ENCODE peak calls at places on chromosomes 2 and 18, in five cellular contexts. V is bronchial epithelial cell; K is stimulated activated CD4-positive, alpha-beta T cell treated with anti-CD3 and anti-CD28 coated beads, Interleukin-4, amount 100 ng/mL, for 48 hours; H is NCI-H2081; B is ovary. M is an unnamed sample.

GRCh38 chr2:130728549-130729310 is at the start of gene GPR148:
- DNase-seq in H (peak), V (no peak), K (no peak), B (no peak), M (no peak)

GRCh38 chr2:179460530-179460929 is 195.9 kb upstream of the SESTD1 start:
- DNase-seq in H (no peak), V (peak), K (peak), B (no peak), M (peak)

GRCh38 chr2:101655941-101656422 is 41.5 kb upstream of the MAP4K4 start:
- DNase-seq in H (no peak), B (no peak), V (no peak), K (no peak), M (no peak)

GRCh38 chr18:79515331-79515730 is 119.6 kb downstream of the NFATC1 start:
- DNase-seq in V (no peak), K (no peak), H (no peak), B (peak), M (no peak)

GRCh38 chr2:66430195-66430905 is 4.6 kb upstream of the MEIS1 start:
- DNase-seq in H (no peak), V (no peak), B (no peak), K (no peak), M (no peak)

GRCh38 chr2:177433402-177433801 is 40.8 kb downstream of the AGPS start:
- DNase-seq in K (no peak), B (no peak), V (peak), H (no peak), M (peak)

GRCh38 chr2:55431982-55432627 is 12.4 kb upstream of the CCDC88A start:
- DNase-seq in H (no peak), V (peak), K (no peak), B (no peak), M (peak)

GRCh38 chr2:85560812-85561279 is 447 bp downstream of the GGCX start:
- DNase-seq in B (no peak), K (no peak), V (no peak), H (no peak), M (no peak)

GRCh38 chr18:3526421-3527354 is 76.7 kb downstream of the TGIF1 start:
- DNase-seq in K (no peak), B (no peak), V (peak), H (peak), M (no peak)

GRCh38 chr2:172403881-172404470 is 23.4 kb upstream of the ITGA6 start:
- DNase-seq in K (no peak), H (no peak), V (no peak), B (no peak), M (no peak)

GRCh38 chr18:54247488-54248175 is 21.7 kb upstream of the POLI start:
- DNase-seq in H (no peak), K (no peak), V (peak), B (no peak), M (peak)

GRCh38 chr2:8402222-8402621 is 279.6 kb upstream of the ID2 start:
- DNase-seq in B (no peak), H (peak), K (no peak), V (no peak), M (no peak)

GRCh38 chr2:120110062-120110362 is 97.1 kb downstream of the EPB41L5 start:
- DNase-seq in V (no peak), K (no peak), B (no peak), H (no peak), M (no peak)

GRCh38 chr2:240964854-240965295 is 33.5 kb upstream of the SNED1 start:
- DNase-seq in K (no peak), B (peak), H (no peak), V (no peak), M (no peak)

GRCh38 chr2:26203091-26203490 is 30.2 kb downstream of the GAREM2 start:
- DNase-seq in B (no peak), K (no peak), V (no peak), H (no peak), M (no peak)

GRCh38 chr2:178195390-178196166 is 1.3 kb downstream of the OSBPL6 start:
- DNase-seq in H (no peak), V (no peak), B (no peak), K (no peak), M (no peak)

GRCh38 chr2:112089375-112089774 is 34.3 kb downstream of the TMEM87B start:
- DNase-seq in K (no peak), B (no peak), V (no peak), H (no peak), M (no peak)

GRCh38 chr2:214203744-214204289 is 207.0 kb upstream of the VWC2L start:
- DNase-seq in V (peak), K (no peak), H (no peak), B (no peak), M (peak)

GRCh38 chr2:189549440-189549832 is 31.1 kb downstream of the SLC40A1 start:
- DNase-seq in V (no peak), B (no peak), H (no peak), K (no peak), M (no peak)

GRCh38 chr2:144999040-144999875 is 479.3 kb upstream of the ZEB2 start:
- DNase-seq in K (no peak), H (no peak), B (no peak), V (no peak), M (no peak)

GRCh38 chr2:100878000-100878786 is 58.3 kb downstream of the NPAS2 start:
- DNase-seq in H (no peak), K (no peak), B (no peak), V (no peak), M (no peak)

GRCh38 chr2:85827879-85828569 is 60.8 kb downstream of the ST3GAL5 start:
- DNase-seq in H (no peak), K (no peak), B (no peak), V (no peak), M (no peak)

GRCh38 chr2:13652531-13653313 is 936.0 kb downstream of the TRIB2 start:
- DNase-seq in K (no peak), V (peak), H (no peak), B (no peak), M (peak)

GRCh38 chr2:21103274-21103891 is 20.4 kb upstream of the TDRD15 start:
- DNase-seq in B (no peak), V (no peak), K (no peak), H (peak), M (no peak)